ENCODE peak calls at places on chromosome 19, in four cellular contexts. C, Z, Y and R are unnamed samples. For H3K9me3, the result is how much of the 10 kb centered on the place peaks cover.

GRCh38 chr19:33393286-33394005 is 19.9 kb downstream of the CEBPG start:
- DNase-seq in C (no peak), Z (peak), Y (no peak), R (peak)

GRCh38 chr19:47418595-47419036 is 711 bp downstream of the MEIS3 start:
- DNase-seq in C (no peak), Z (no peak), Y (no peak), R (no peak)

GRCh38 chr19:14425696-14426138 is 6.6 kb upstream of the DDX39A start:
- DNase-seq in C (no peak), Z (no peak), Y (no peak), R (no peak)

GRCh38 chr19:23983406-23983805 is 68.7 kb downstream of the ZNF726 start:
- DNase-seq in C (no peak), Z (no peak), Y (no peak), R (no peak)

GRCh38 chr19:1221141-1221903 is 15.7 kb downstream of the STK11 start:
- DNase-seq in C (peak), Z (no peak), Y (no peak), R (no peak)

GRCh38 chr19:30664358-30665058 is 292.3 kb downstream of the ZNF536 start:
- DNase-seq in C (peak), Z (no peak), Y (no peak), R (no peak)

GRCh38 chr19:16366056-16366432 is 41.4 kb downstream of the KLF2 start:
- DNase-seq in C (no peak), Z (no peak), Y (no peak), R (no peak)

GRCh38 chr19:19460761-19461265 is 54.5 kb downstream of the TSSK6 start:
- DNase-seq in C (no peak), Z (peak), Y (peak), R (peak)

GRCh38 chr19:10228925-10229324 is 2.2 kb downstream of the S1PR2 start:
- DNase-seq in C (no peak), Z (no peak), Y (no peak), R (no peak)

GRCh38 chr19:18685597-18686164 is 2.2 kb downstream of the CRTC1 start:
- DNase-seq in C (no peak), Z (no peak), Y (no peak), R (no peak)

GRCh38 chr19:3413796-3414327 is 47.5 kb downstream of the NFIC start:
- DNase-seq in C (no peak), Z (no peak), Y (no peak), R (no peak)

GRCh38 chr19:3949294-3949693 is 16.4 kb downstream of the NMRK2 start:
- DNase-seq in C (no peak), Z (no peak), Y (no peak), R (no peak)

GRCh38 chr19:15101479-15102082 is 5.6 kb upstream of the SYDE1 start:
- DNase-seq in C (no peak), Z (no peak), Y (peak), R (no peak)

GRCh38 chr19:34757441-34757840 is 15.6 kb downstream of the ZNF599 start:
- DNase-seq in C (no peak), Z (no peak), Y (no peak), R (no peak)

GRCh38 chr19:42285546-42285945 is 16.4 kb upstream of the PRR19 start:
- DNase-seq in C (no peak), Z (no peak), Y (no peak), R (no peak)

GRCh38 chr19:22526661-22527272 is 104.6 kb upstream of the ZNF98 start:
- DNase-seq in C (peak), Z (no peak), Y (no peak), R (no peak)

GRCh38 chr19:42657551-42657950 is 62.8 kb upstream of the CEACAM8 start:
- DNase-seq in C (no peak), Z (no peak), Y (no peak), R (no peak)

GRCh38 chr19:11377237-11377636 is 2.8 kb downstream of the SWSAP1 start:
- DNase-seq in C (no peak), Z (peak), Y (no peak), R (no peak)

GRCh38 chr19:33797821-33798633 is 1.4 kb downstream of the KCTD15 start:
- DNase-seq in C (peak), Z (no peak), Y (peak), R (peak)

GRCh38 chr19:3224346-3225325 is at the start of gene CELF5:
- DNase-seq in C (peak), Z (no peak), Y (peak), R (peak)

GRCh38 chr19:9828551-9829063 is 889 bp downstream of the UBL5 start:
- DNase-seq in C (no peak), Z (no peak), Y (no peak), R (no peak)

GRCh38 chr19:33910922-33911321 is 114.3 kb downstream of the KCTD15 start:
- DNase-seq in C (no peak), Z (no peak), Y (no peak), R (no peak)

GRCh38 chr19:12913871-12914690 is 5.0 kb downstream of the SYCE2 start:
- DNase-seq in C (no peak), Z (no peak), Y (no peak), R (peak)

GRCh38 chr19:17020823-17021222 is 5.8 kb downstream of the CPAMD8 start:
- DNase-seq in C (no peak), Z (no peak), Y (no peak), R (no peak)

GRCh38 chr19:37977992-37978391 is 71.0 kb downstream of the SIPA1L3 start:
- DNase-seq in C (no peak), Z (no peak), Y (no peak), R (no peak)

GRCh38 chr19:34393031-34393430 is 11.2 kb upstream of the PDCD2L start:
- DNase-seq in C (no peak), Z (no peak), Y (no peak), R (no peak)

GRCh38 chr19:5016781-5017180 is 47.9 kb downstream of the KDM4B start:
- DNase-seq in C (no peak), Z (no peak), Y (no peak), R (no peak)

GRCh38 chr19:45467115-45467455 is 711 bp upstream of the FOSB start:
- DNase-seq in C (no peak), Z (no peak), Y (no peak), R (no peak)

GRCh38 chr19:29002336-29002735 is 210.6 kb downstream of the UQCRFS1 start:
- DNase-seq in C (no peak), Z (no peak), Y (no peak), R (no peak)

GRCh38 chr19:45638930-45639729 is at the start of gene EML2:
- DNase-seq in C (peak), Z (peak), Y (peak), R (peak)

GRCh38 chr19:16470541-16470910 is 1.2 kb downstream of the EPS15L1 start:
- DNase-seq in C (no peak), Z (no peak), Y (no peak), R (no peak)

GRCh38 chr19:1049841-1050240 is 9.9 kb downstream of the ABCA7 start:
- DNase-seq in C (no peak), Z (no peak), Y (no peak), R (no peak)

GRCh38 chr19:46226438-46226973 is 3.0 kb upstream of the IGFL1 start:
- DNase-seq in C (no peak), Z (no peak), Y (no peak), R (no peak)

GRCh38 chr19:8445488-8446001 is 770 bp downstream of the HNRNPM start:
- DNase-seq in C (peak), Z (peak), Y (peak), R (peak)

GRCh38 chr19:50205681-50206138 is 2.3 kb downstream of the MYH14 start:
- DNase-seq in C (peak), Z (peak), Y (no peak), R (peak)

GRCh38 chr19:27779953-27780352 is 1433.0 kb downstream of the UQCRFS1 start:
- DNase-seq in C (no peak), Z (no peak), Y (no peak), R (no peak)

GRCh38 chr19:45676851-45677263 is 8.8 kb downstream of the GIPR start:
- DNase-seq in C (peak), Z (peak), Y (peak), R (peak)

GRCh38 chr19:12187625-12188024 is 24.7 kb downstream of the ZNF136 start:
- DNase-seq in C (no peak), Z (no peak), Y (no peak), R (no peak)

GRCh38 chr19:18863843-18864362 is 32.1 kb downstream of the CERS1 start:
- DNase-seq in C (no peak), Z (no peak), Y (no peak), R (no peak)

GRCh38 chr19:8466018-8466417 is 21.2 kb downstream of the HNRNPM start:
- DNase-seq in C (no peak), Z (no peak), Y (no peak), R (no peak)

GRCh38 chr19:49145485-49146407 is 9.4 kb downstream of the HRC start:
- DNase-seq in C (peak), Z (peak), Y (peak), R (peak)
- H3K4me3 ChIP-seq in C (no peak), Z (no peak), Y (peak), R (no peak)

GRCh38 chr19:51971624-51972023 is 15.0 kb downstream of the ZNF350 start:
- DNase-seq in C (no peak), Z (no peak), Y (no peak), R (peak)
- H3K9me3 ChIP-seq in C (under half), Z (half or more), Y (half or more), R (half or more)

GRCh38 chr19:40467007-40467565 is 285 bp downstream of the SPTBN4 start:
- DNase-seq in C (no peak), Z (no peak), Y (no peak), R (peak)
- H3K4me3 ChIP-seq in C (peak), Z (peak), Y (peak), R (no peak)

DNA sequence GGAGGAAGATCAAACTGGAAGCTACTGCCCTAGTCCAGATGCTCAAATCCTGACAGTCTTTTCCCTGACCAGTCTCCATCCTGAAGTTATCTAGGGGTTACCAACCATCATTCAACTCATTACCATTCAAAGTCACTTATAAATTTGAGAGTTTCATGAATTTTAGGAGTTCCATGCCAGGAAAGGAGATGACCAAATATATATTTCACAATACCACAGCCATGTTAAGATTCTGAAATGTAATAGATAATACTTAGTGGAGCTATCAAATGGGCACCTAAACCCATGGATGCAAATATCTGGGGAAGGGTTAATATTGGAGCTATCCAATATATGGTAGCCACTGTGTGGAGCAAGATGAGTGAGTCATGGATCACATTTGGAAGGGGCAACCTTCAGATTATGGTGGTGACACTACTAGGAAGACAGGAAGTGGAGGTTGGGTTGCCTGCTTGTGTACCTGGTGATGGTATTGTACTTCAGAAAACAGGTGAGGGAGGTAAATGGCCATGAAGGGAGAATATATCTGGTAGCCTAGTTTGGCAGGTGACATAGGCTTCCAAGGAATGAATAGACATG is 18.7 kb downstream of the ZNF586 start:
- DNase-seq in C (no peak), Z (no peak), Y (no peak), R (no peak)
- H3K9me3 ChIP-seq in C (under half), Z (half or more), Y (under half), R (half or more)